ENCODE peak calls at places on chromosomes 4 and X, in five cellular contexts. One of them, this sample, is unnamed.

GRCh38 chr4:37609621-37610020 is 76.6 kb downstream of the RELL1 start:
- DNase-seq in GM23248: no peak
- DNase-seq in uterus: no peak
- DNase-seq in testis: no peak
- DNase-seq in heart right ventricle: no peak
- DNase-seq in this sample: no peak

GRCh38 chr4:79650794-79651431 is 242.9 kb upstream of the GK2 start:
- DNase-seq in testis: no peak
- DNase-seq in heart right ventricle: no peak
- DNase-seq in uterus: no peak
- DNase-seq in GM23248: peak; percentile 62
- DNase-seq in this sample: no peak

GRCh38 chr4:3834921-3835521 is 68.8 kb downstream of the ADRA2C start:
- DNase-seq in testis: no peak
- DNase-seq in GM23248: no peak
- DNase-seq in uterus: no peak
- DNase-seq in heart right ventricle: no peak
- DNase-seq in this sample: no peak

GRCh38 chrX:47649781-47650163 is 591 bp downstream of the ELK1 start:
- DNase-seq in GM23248: no peak
- DNase-seq in testis: no peak
- DNase-seq in uterus: no peak
- DNase-seq in heart right ventricle: no peak
- DNase-seq in this sample: no peak

GRCh38 chr4:9800878-9801277 is 19.4 kb downstream of the DRD5 start:
- DNase-seq in uterus: no peak
- DNase-seq in heart right ventricle: no peak
- DNase-seq in GM23248: no peak
- DNase-seq in testis: no peak
- DNase-seq in this sample: no peak

GRCh38 chr4:86706923-86707597 is 112.9 kb downstream of the PTPN13 start:
- DNase-seq in heart right ventricle: no peak
- DNase-seq in GM23248: peak; percentile 46
- DNase-seq in testis: peak; percentile 50
- DNase-seq in uterus: no peak
- DNase-seq in this sample: no peak

GRCh38 chr4:76198411-76199237 is 15.0 kb downstream of the SCARB2 start:
- DNase-seq in heart right ventricle: no peak
- DNase-seq in testis: peak; percentile 63
- DNase-seq in GM23248: peak; percentile 87
- DNase-seq in uterus: peak; percentile 94
- DNase-seq in this sample: no peak

GRCh38 chr4:166324321-166324720 is 451.3 kb downstream of the TLL1 start:
- DNase-seq in uterus: no peak
- DNase-seq in testis: peak; percentile 51
- DNase-seq in heart right ventricle: no peak
- DNase-seq in GM23248: no peak
- DNase-seq in this sample: no peak

GRCh38 chr4:25402521-25402920 is 25.5 kb downstream of the ANAPC4 start:
- DNase-seq in uterus: no peak
- DNase-seq in heart right ventricle: no peak
- DNase-seq in testis: no peak
- DNase-seq in GM23248: peak; percentile 71
- DNase-seq in this sample: no peak

GRCh38 chr4:169133932-169134331 is 123.9 kb upstream of the CBR4 start:
- DNase-seq in uterus: no peak
- DNase-seq in heart right ventricle: no peak
- DNase-seq in GM23248: no peak
- DNase-seq in testis: no peak
- DNase-seq in this sample: no peak

GRCh38 chr4:7691992-7692391 is 247.7 kb downstream of the AFAP1 start:
- DNase-seq in uterus: no peak
- DNase-seq in GM23248: peak; percentile 22
- DNase-seq in testis: peak; percentile 68
- DNase-seq in heart right ventricle: no peak
- DNase-seq in this sample: no peak

GRCh38 chr4:87150498-87151261 is 69.7 kb downstream of the KLHL8 start:
- DNase-seq in GM23248: peak; percentile 71
- DNase-seq in uterus: peak; percentile 76
- DNase-seq in testis: peak; percentile 73
- DNase-seq in heart right ventricle: no peak
- DNase-seq in this sample: peak; percentile 35

GRCh38 chr4:56648245-56649151 is 32.6 kb downstream of the HOPX start:
- DNase-seq in heart right ventricle: no peak
- DNase-seq in GM23248: peak; percentile 18
- DNase-seq in uterus: no peak
- DNase-seq in testis: no peak
- DNase-seq in this sample: no peak

GRCh38 chrX:136684120-136684519 is 36.2 kb downstream of the CD40LG start:
- DNase-seq in heart right ventricle: no peak
- DNase-seq in testis: no peak
- DNase-seq in GM23248: no peak
- DNase-seq in uterus: no peak
- DNase-seq in this sample: no peak

GRCh38 chr4:179164642-179165338 is 1722.6 kb upstream of the AGA start:
- DNase-seq in uterus: no peak
- DNase-seq in testis: no peak
- DNase-seq in GM23248: no peak
- DNase-seq in heart right ventricle: no peak
- DNase-seq in this sample: no peak

GRCh38 chr4:179165339-179165738 is 1723.1 kb upstream of the AGA start:
- DNase-seq in GM23248: no peak
- DNase-seq in testis: no peak
- DNase-seq in uterus: no peak
- DNase-seq in heart right ventricle: no peak
- DNase-seq in this sample: no peak

GRCh38 chr4:179163147-179163546 is 1720.9 kb upstream of the AGA start:
- DNase-seq in testis: no peak
- DNase-seq in uterus: no peak
- DNase-seq in GM23248: no peak
- DNase-seq in heart right ventricle: no peak
- DNase-seq in this sample: no peak

GRCh38 chr4:179165862-179166261 is 1723.6 kb upstream of the AGA start:
- DNase-seq in heart right ventricle: no peak
- DNase-seq in uterus: no peak
- DNase-seq in testis: no peak
- DNase-seq in GM23248: no peak
- DNase-seq in this sample: no peak
- H3K27ac ChIP-seq in heart right ventricle: no peak overlapping the region
- H3K27ac ChIP-seq in uterus: no peak overlapping the region
- H3K27ac ChIP-seq in testis: no peak overlapping the region
- H3K27ac ChIP-seq in GM23248: no peak overlapping the region
- H3K27ac ChIP-seq in this sample: no peak overlapping the region

DNA sequence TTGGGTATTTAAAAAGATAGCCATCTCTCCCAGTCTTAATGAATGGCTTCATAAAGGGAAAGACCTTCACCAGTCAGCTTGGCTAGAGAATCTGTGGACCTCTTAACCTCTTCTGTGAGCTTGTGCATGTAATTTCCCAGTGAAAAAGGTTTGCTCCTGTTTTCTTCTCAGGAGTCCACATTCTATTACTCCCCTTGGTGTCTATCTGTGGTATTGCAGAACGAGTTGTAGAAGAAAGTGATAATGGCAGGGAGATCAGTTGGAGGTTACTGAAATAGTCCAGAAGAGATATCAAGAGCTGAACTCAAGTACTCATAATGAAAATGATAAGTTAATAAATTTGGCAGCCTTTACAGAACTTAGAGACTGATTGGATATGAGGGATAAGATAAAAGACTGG is 16.5 kb upstream of the VAMP7 start:
- DNase-seq in heart right ventricle: no peak
- DNase-seq in GM23248: peak; percentile 23
- DNase-seq in testis: no peak
- DNase-seq in uterus: no peak
- DNase-seq in this sample: no peak
- H3K4me1 ChIP-seq in heart right ventricle: no peaks in the 10 kb centered on the region
- H3K4me1 ChIP-seq in GM23248: no peaks in the 10 kb centered on the region
- H3K4me1 ChIP-seq in testis: no peaks in the 10 kb centered on the region
- H3K4me1 ChIP-seq in uterus: no peaks in the 10 kb centered on the region
- H3K4me1 ChIP-seq in this sample: no peaks in the 10 kb centered on the region

GRCh38 chr4:30722092-30722915 is 2.1 kb downstream of the PCDH7 start:
- DNase-seq in heart right ventricle: peak; percentile 32
- DNase-seq in GM23248: no peak
- DNase-seq in uterus: peak; percentile 22
- DNase-seq in testis: no peak
- DNase-seq in this sample: no peak
- H3K4me3 ChIP-seq in heart right ventricle: peak overlapping the region; percentile 65
- H3K4me3 ChIP-seq in GM23248: no peak overlapping the region
- H3K4me3 ChIP-seq in uterus: peak overlapping the region; percentile 55
- H3K4me3 ChIP-seq in testis: peak overlapping the region; percentile 49
- H3K4me3 ChIP-seq in this sample: no peak overlapping the region

GRCh38 chrX:6661731-6662130 is 126.8 kb upstream of the VCX3A start:
- DNase-seq in heart right ventricle: no peak
- DNase-seq in uterus: no peak
- DNase-seq in GM23248: no peak
- DNase-seq in testis: no peak
- DNase-seq in this sample: no peak

GRCh38 chrX:6667048-6667768 is 132.3 kb upstream of the VCX3A start:
- DNase-seq in testis: no peak
- DNase-seq in GM23248: no peak
- DNase-seq in uterus: no peak
- DNase-seq in heart right ventricle: no peak
- DNase-seq in this sample: no peak
- H3K27ac ChIP-seq in testis: no peak overlapping the region
- H3K27ac ChIP-seq in GM23248: no peak overlapping the region
- H3K27ac ChIP-seq in uterus: no peak overlapping the region
- H3K27ac ChIP-seq in heart right ventricle: no peak overlapping the region
- H3K27ac ChIP-seq in this sample: no peak overlapping the region

DNA sequence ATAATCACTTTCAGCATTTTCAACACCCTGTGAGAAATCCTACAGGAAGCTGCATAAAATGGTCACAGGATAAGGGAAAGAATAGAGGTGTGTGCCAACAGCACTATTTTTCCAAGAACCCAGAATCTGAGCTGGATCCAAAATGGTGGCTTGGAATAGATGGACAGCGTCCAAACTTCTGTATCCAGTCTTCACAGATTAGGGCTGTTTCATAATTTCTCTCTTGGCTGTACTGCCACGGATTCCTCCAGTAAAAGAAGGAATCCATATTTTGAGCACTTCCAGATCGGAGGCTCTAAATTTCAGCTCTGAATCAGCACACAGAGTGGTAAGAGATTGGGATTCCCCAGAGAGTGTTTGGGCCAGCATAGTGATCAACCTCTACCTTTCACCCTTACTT is 12.2 kb downstream of the MAOB start:
- DNase-seq in GM23248: no peak
- DNase-seq in uterus: no peak
- DNase-seq in testis: no peak
- DNase-seq in heart right ventricle: no peak
- DNase-seq in this sample: no peak
- H3K4me1 ChIP-seq in GM23248: no peaks in the 10 kb centered on the region
- H3K4me1 ChIP-seq in uterus: no peaks in the 10 kb centered on the region
- H3K4me1 ChIP-seq in testis: no peaks in the 10 kb centered on the region
- H3K4me1 ChIP-seq in heart right ventricle: no peaks in the 10 kb centered on the region
- H3K4me1 ChIP-seq in this sample: no peaks in the 10 kb centered on the region

DNA sequence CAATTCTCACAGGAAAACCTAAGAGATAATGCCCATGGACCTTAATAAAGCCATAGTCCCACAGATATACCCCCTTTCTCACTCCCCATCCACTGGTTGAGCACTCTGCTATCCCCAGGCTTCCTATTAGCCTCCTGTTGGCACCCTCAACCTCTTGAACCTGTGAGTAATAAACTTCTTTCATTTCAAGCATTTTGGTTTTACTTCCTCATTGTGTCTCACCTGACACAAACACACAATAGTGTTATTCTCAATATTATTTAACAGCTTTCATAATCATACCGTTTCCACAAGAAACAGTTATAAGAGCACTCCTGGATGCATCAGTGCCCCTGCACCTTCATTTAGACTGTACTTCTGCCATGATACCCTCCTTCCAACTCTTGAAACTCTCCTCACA is 56.8 kb downstream of the TRPC5 start:
- DNase-seq in testis: no peak
- DNase-seq in GM23248: no peak
- DNase-seq in heart right ventricle: no peak
- DNase-seq in uterus: no peak
- DNase-seq in this sample: no peak
- H3K4me3 ChIP-seq in testis: no peak overlapping the region
- H3K4me3 ChIP-seq in GM23248: no peak overlapping the region
- H3K4me3 ChIP-seq in heart right ventricle: no peak overlapping the region
- H3K4me3 ChIP-seq in uterus: no peak overlapping the region
- H3K4me3 ChIP-seq in this sample: no peak overlapping the region

GRCh38 chr4:100510551-100510950 is 7.3 kb downstream of the EMCN start:
- DNase-seq in GM23248: peak; percentile 60
- DNase-seq in uterus: no peak
- DNase-seq in testis: no peak
- DNase-seq in heart right ventricle: no peak
- DNase-seq in this sample: no peak

GRCh38 chr4:100511906-100512305 is 5.9 kb downstream of the EMCN start:
- DNase-seq in GM23248: peak; percentile 4
- DNase-seq in heart right ventricle: no peak
- DNase-seq in uterus: no peak
- DNase-seq in testis: no peak
- DNase-seq in this sample: no peak

GRCh38 chr4:100519205-100519604 is 1.4 kb upstream of the EMCN start:
- DNase-seq in GM23248: no peak
- DNase-seq in heart right ventricle: no peak
- DNase-seq in uterus: no peak
- DNase-seq in testis: no peak
- DNase-seq in this sample: no peak

GRCh38 chr4:100517864-100518341 is at the start of gene EMCN:
- DNase-seq in uterus: peak; percentile 19
- DNase-seq in GM23248: peak; percentile 3
- DNase-seq in heart right ventricle: no peak
- DNase-seq in testis: no peak
- DNase-seq in this sample: no peak

GRCh38 chr4:100516225-100516624 is 1.6 kb downstream of the EMCN start:
- DNase-seq in testis: no peak
- DNase-seq in GM23248: peak; percentile 14
- DNase-seq in heart right ventricle: no peak
- DNase-seq in uterus: no peak
- DNase-seq in this sample: no peak
- H3K27ac ChIP-seq in testis: no peak overlapping the region
- H3K27ac ChIP-seq in GM23248: no peak overlapping the region
- H3K27ac ChIP-seq in heart right ventricle: peak overlapping the region; percentile 75
- H3K27ac ChIP-seq in uterus: peak overlapping the region; percentile 18
- H3K27ac ChIP-seq in this sample: no peak overlapping the region

GRCh38 chr4:89300060-89300459 is 7.5 kb downstream of the GPRIN3 start:
- DNase-seq in uterus: no peak
- DNase-seq in testis: no peak
- DNase-seq in heart right ventricle: no peak
- DNase-seq in GM23248: no peak
- DNase-seq in this sample: no peak

GRCh38 chr4:89300490-89300889 is 7.1 kb downstream of the GPRIN3 start:
- DNase-seq in heart right ventricle: no peak
- DNase-seq in testis: no peak
- DNase-seq in uterus: no peak
- DNase-seq in GM23248: no peak
- DNase-seq in this sample: no peak

GRCh38 chr4:89299153-89299789 is 8.3 kb downstream of the GPRIN3 start:
- DNase-seq in testis: no peak
- DNase-seq in uterus: no peak
- DNase-seq in GM23248: no peak
- DNase-seq in heart right ventricle: no peak
- DNase-seq in this sample: no peak

GRCh38 chr4:89298160-89298559 is 9.4 kb downstream of the GPRIN3 start:
- DNase-seq in heart right ventricle: no peak
- DNase-seq in testis: no peak
- DNase-seq in uterus: no peak
- DNase-seq in GM23248: no peak
- DNase-seq in this sample: peak; percentile 31

GRCh38 chr4:89298788-89299152 is 8.8 kb downstream of the GPRIN3 start:
- DNase-seq in uterus: no peak
- DNase-seq in GM23248: peak; percentile 66
- DNase-seq in testis: no peak
- DNase-seq in heart right ventricle: no peak
- DNase-seq in this sample: peak; percentile 74
- H3K4me1 ChIP-seq in uterus: no peaks in the 10 kb centered on the region
- H3K4me1 ChIP-seq in GM23248: peaks cover 13% of the 10 kb centered on the region
- H3K4me1 ChIP-seq in testis: no peaks in the 10 kb centered on the region
- H3K4me1 ChIP-seq in heart right ventricle: no peaks in the 10 kb centered on the region
- H3K4me1 ChIP-seq in this sample: peaks cover 87% of the 10 kb centered on the region

GRCh38 chr4:64271601-64272081 is 137.6 kb downstream of the TECRL start:
- DNase-seq in testis: peak; percentile 26
- DNase-seq in GM23248: peak; percentile 0
- DNase-seq in heart right ventricle: peak; percentile 18
- DNase-seq in uterus: no peak
- DNase-seq in this sample: no peak
- H3K4me3 ChIP-seq in testis: no peak overlapping the region
- H3K4me3 ChIP-seq in GM23248: no peak overlapping the region
- H3K4me3 ChIP-seq in heart right ventricle: peak overlapping the region; percentile 42
- H3K4me3 ChIP-seq in uterus: no peak overlapping the region
- H3K4me3 ChIP-seq in this sample: no peak overlapping the region